ENCODE peak calls at places on chromosomes 1 and 21, in nine cellular contexts. I, T, O, K, X, J, Z, N and F are unnamed samples.

GRCh38 chr21:35646606-35647005 is 413.7 kb downstream of the SETD4 start:
- DNase-seq in K (no peak), Z (no peak), N (no peak), I (peak; percentile 11), T (no peak), O (no peak), J (no peak), X (no peak), F (no peak)

GRCh38 chr1:37255111-37255795 is 219.1 kb upstream of the ZC3H12A start:
- DNase-seq in O (no peak), I (no peak), N (no peak), J (no peak), T (no peak), K (no peak), X (peak; percentile 36), Z (no peak), F (no peak)

GRCh38 chr21:45556645-45557601 is 14.7 kb upstream of the SLC19A1 start:
- DNase-seq in T (no peak), X (no peak), N (no peak), I (no peak), J (peak; percentile 25), O (peak; percentile 71), Z (no peak), K (no peak), F (no peak)

GRCh38 chr1:170836146-170836545 is 99.2 kb upstream of the MROH9 start:
- DNase-seq in X (no peak), T (no peak), O (no peak), Z (no peak), K (no peak), I (no peak), J (no peak), N (no peak), F (peak; percentile 41)

GRCh38 chr1:53295746-53296722 is 31.8 kb downstream of the LRP8 start:
- DNase-seq in J (no peak), I (no peak), N (no peak), Z (no peak), K (no peak), X (no peak), O (no peak), T (no peak), F (no peak)

GRCh38 chr1:236345728-236346127 is 48.4 kb upstream of the EDARADD start:
- DNase-seq in T (no peak), X (no peak), I (no peak), K (peak; percentile 51), O (no peak), J (no peak), Z (no peak), N (no peak), F (no peak)

GRCh38 chr1:36419569-36419968 is 21.9 kb upstream of the LSM10 start:
- DNase-seq in T (no peak), K (no peak), O (no peak), Z (no peak), X (no peak), I (no peak), J (no peak), N (no peak), F (no peak)

GRCh38 chr1:193156826-193157142 is 29.6 kb downstream of the B3GALT2 start:
- DNase-seq in I (no peak), Z (no peak), N (no peak), X (no peak), K (no peak), T (no peak), O (no peak), J (no peak), F (no peak)

GRCh38 chr1:12161662-12162458 is 4.9 kb upstream of the TNFRSF1B start:
- DNase-seq in J (peak; percentile 95), K (peak; percentile 81), Z (peak; percentile 42), N (peak; percentile 97), T (peak; percentile 33), X (no peak), I (peak; percentile 63), O (peak; percentile 96), F (peak; percentile 84)

GRCh38 chr1:187280051-187280450 is 451.3 kb downstream of the PLA2G4A start:
- DNase-seq in T (no peak), K (no peak), X (no peak), O (no peak), J (no peak), I (no peak), Z (no peak), N (no peak), F (no peak)

GRCh38 chr1:166597516-166597915 is 241.8 kb upstream of the POGK start:
- DNase-seq in N (no peak), K (no peak), J (no peak), I (no peak), X (no peak), T (no peak), Z (no peak), O (no peak), F (no peak)

GRCh38 chr1:179129702-179130473 is 48.0 kb downstream of the TOR3A start:
- DNase-seq in Z (no peak), X (no peak), T (peak; percentile 73), O (no peak), K (no peak), J (no peak), I (no peak), N (no peak), F (no peak)

GRCh38 chr21:15837603-15838002 is 107.8 kb downstream of the USP25 start:
- DNase-seq in J (no peak), N (no peak), I (no peak), X (no peak), K (no peak), Z (no peak), T (no peak), O (no peak), F (peak; percentile 19)

GRCh38 chr1:98306517-98307089 is 354.9 kb upstream of the SNX7 start:
- DNase-seq in Z (no peak), X (no peak), K (no peak), T (no peak), I (no peak), O (no peak), J (no peak), N (no peak), F (no peak)

GRCh38 chr1:94092210-94092613 is 28.7 kb downstream of the ABCA4 start:
- DNase-seq in O (no peak), Z (no peak), J (no peak), K (peak; percentile 61), X (no peak), T (peak; percentile 68), I (no peak), N (peak; percentile 42), F (peak; percentile 84)

GRCh38 chr1:198232407-198232806 is 75.6 kb downstream of the NEK7 start:
- DNase-seq in N (no peak), J (no peak), O (no peak), Z (no peak), I (no peak), K (no peak), X (no peak), T (no peak), F (peak; percentile 28)

GRCh38 chr1:197441990-197442389 is 173.9 kb downstream of the CRB1 start:
- DNase-seq in Z (peak; percentile 16), J (peak; percentile 81), I (no peak), X (no peak), N (peak; percentile 50), K (no peak), T (no peak), O (no peak), F (peak; percentile 97)

GRCh38 chr1:7432102-7432895 is 338.8 kb upstream of the VAMP3 start:
- DNase-seq in O (no peak), J (no peak), Z (no peak), K (no peak), T (no peak), N (peak; percentile 11), X (no peak), I (no peak), F (no peak)

GRCh38 chr1:221743416-221744208 is 1.7 kb upstream of the DUSP10 start:
- DNase-seq in O (no peak), Z (no peak), N (no peak), T (no peak), X (no peak), J (no peak), K (no peak), I (no peak), F (no peak)

GRCh38 chr1:65109515-65109914 is 38.5 kb upstream of the AK4 start:
- DNase-seq in I (no peak), X (no peak), N (no peak), T (no peak), Z (no peak), O (no peak), K (no peak), J (no peak), F (no peak)

GRCh38 chr1:55478742-55479141 is 263.6 kb upstream of the USP24 start:
- DNase-seq in K (peak; percentile 4), X (no peak), Z (no peak), O (no peak), I (no peak), N (no peak), J (no peak), T (no peak), F (peak; percentile 26)

GRCh38 chr1:27656157-27656893 is 15.7 kb downstream of the IFI6 start:
- DNase-seq in J (peak; percentile 80), Z (no peak), K (no peak), T (no peak), I (no peak), O (no peak), N (peak; percentile 80), X (no peak), F (peak; percentile 63)

GRCh38 chr1:85822696-85823095 is 114.5 kb upstream of the ZNHIT6 start:
- DNase-seq in I (peak; percentile 19), J (no peak), T (no peak), N (no peak), Z (no peak), O (no peak), K (no peak), X (no peak), F (no peak)

GRCh38 chr1:31888281-31888680 is 49.9 kb downstream of the PTP4A2 start:
- DNase-seq in Z (no peak), I (no peak), J (no peak), O (no peak), K (no peak), T (no peak), X (no peak), N (no peak), F (no peak)

GRCh38 chr1:6419803-6420593 is at the start of gene HES2:
- DNase-seq in T (peak; percentile 16), K (no peak), I (no peak), Z (no peak), O (no peak), X (peak; percentile 49), J (peak; percentile 50), N (no peak), F (no peak)

GRCh38 chr21:34073749-34074282 is 438 bp downstream of the MRPS6 start:
- DNase-seq in O (no peak), K (no peak), J (peak; percentile 54), Z (no peak), X (peak; percentile 76), N (peak; percentile 66), T (no peak), I (no peak), F (no peak)

GRCh38 chr1:9061949-9062555 is 7.4 kb downstream of the SLC2A5 start:
- DNase-seq in J (no peak), N (no peak), I (no peak), X (no peak), O (peak; percentile 15), T (no peak), K (no peak), Z (no peak), F (peak; percentile 47)

GRCh38 chr1:160161965-160162705 is 10.7 kb downstream of the ATP1A4 start:
- DNase-seq in T (no peak), J (no peak), Z (no peak), K (no peak), I (no peak), N (no peak), O (no peak), X (no peak), F (no peak)

GRCh38 chr1:3032970-3033794 is 11.9 kb downstream of the ACTRT2 start:
- DNase-seq in O (peak; percentile 33), N (no peak), X (no peak), T (peak; percentile 63), I (no peak), K (no peak), J (no peak), Z (no peak), F (no peak)

GRCh38 chr1:205856433-205856832 is 6.5 kb upstream of the PM20D1 start:
- DNase-seq in K (no peak), I (no peak), Z (no peak), X (no peak), N (no peak), T (no peak), O (no peak), J (no peak), F (no peak)

GRCh38 chr1:89762431-89762800 is 58.4 kb upstream of the LRRC8D start:
- DNase-seq in K (no peak), J (no peak), I (no peak), T (no peak), O (no peak), N (no peak), X (no peak), Z (no peak), F (peak; percentile 20)